ENCODE peak calls at places on chromosome 3, in nine cellular contexts. One of them, this sample, is unnamed.

GRCh38 chr3:184230081-184230602 is 757 bp downstream of the VWA5B2 start:
- DNase-seq in fibroblast of pulmonary artery: no peak
- DNase-seq in substantia nigra: no peak
- DNase-seq in epithelial cell of esophagus: no peak
- DNase-seq in stimulated activated CD4-positive, alpha-beta T cell treated with anti-CD3 and anti-CD28 coated beads, Interleukin-12 subunit alpha, Interleukin-12 subunit beta, amount 100 ng/mL, for 4 hours: no peak
- DNase-seq in GM20000: peak; percentile 82
- DNase-seq in iPS DF 19.7: no peak
- DNase-seq in activated CD4-positive, alpha-beta T cell treated with anti-CD3 and anti-CD28 coated beads, Interleukin-2, amount 50 U/mL, for 48 hours: no peak
- DNase-seq in non-pigmented ciliary epithelial cell: no peak
- DNase-seq in this sample: peak; percentile 54

GRCh38 chr3:112640864-112641751 is at the start of gene CCDC80:
- DNase-seq in fibroblast of pulmonary artery: peak; percentile 96
- DNase-seq in substantia nigra: no peak
- DNase-seq in epithelial cell of esophagus: peak; percentile 88
- DNase-seq in stimulated activated CD4-positive, alpha-beta T cell treated with anti-CD3 and anti-CD28 coated beads, Interleukin-12 subunit alpha, Interleukin-12 subunit beta, amount 100 ng/mL, for 4 hours: no peak
- DNase-seq in GM20000: no peak
- DNase-seq in iPS DF 19.7: no peak
- DNase-seq in activated CD4-positive, alpha-beta T cell treated with anti-CD3 and anti-CD28 coated beads, Interleukin-2, amount 50 U/mL, for 48 hours: no peak
- DNase-seq in non-pigmented ciliary epithelial cell: peak; percentile 70
- DNase-seq in this sample: no peak

GRCh38 chr3:195754141-195754540 is 33.4 kb downstream of the MUC20 start:
- DNase-seq in fibroblast of pulmonary artery: no peak
- DNase-seq in substantia nigra: no peak
- DNase-seq in epithelial cell of esophagus: no peak
- DNase-seq in stimulated activated CD4-positive, alpha-beta T cell treated with anti-CD3 and anti-CD28 coated beads, Interleukin-12 subunit alpha, Interleukin-12 subunit beta, amount 100 ng/mL, for 4 hours: no peak
- DNase-seq in GM20000: no peak
- DNase-seq in iPS DF 19.7: no peak
- DNase-seq in activated CD4-positive, alpha-beta T cell treated with anti-CD3 and anti-CD28 coated beads, Interleukin-2, amount 50 U/mL, for 48 hours: no peak
- DNase-seq in non-pigmented ciliary epithelial cell: no peak
- DNase-seq in this sample: no peak

GRCh38 chr3:67647390-67647878 is 7.0 kb downstream of the SUCLG2 start:
- DNase-seq in fibroblast of pulmonary artery: peak; percentile 95
- DNase-seq in substantia nigra: no peak
- DNase-seq in epithelial cell of esophagus: peak; percentile 87
- DNase-seq in stimulated activated CD4-positive, alpha-beta T cell treated with anti-CD3 and anti-CD28 coated beads, Interleukin-12 subunit alpha, Interleukin-12 subunit beta, amount 100 ng/mL, for 4 hours: no peak
- DNase-seq in GM20000: no peak
- DNase-seq in iPS DF 19.7: no peak
- DNase-seq in activated CD4-positive, alpha-beta T cell treated with anti-CD3 and anti-CD28 coated beads, Interleukin-2, amount 50 U/mL, for 48 hours: no peak
- DNase-seq in non-pigmented ciliary epithelial cell: peak; percentile 98
- DNase-seq in this sample: no peak

GRCh38 chr3:144948711-144949110 is 977.1 kb downstream of the DIPK2A start:
- DNase-seq in fibroblast of pulmonary artery: no peak
- DNase-seq in substantia nigra: no peak
- DNase-seq in epithelial cell of esophagus: no peak
- DNase-seq in stimulated activated CD4-positive, alpha-beta T cell treated with anti-CD3 and anti-CD28 coated beads, Interleukin-12 subunit alpha, Interleukin-12 subunit beta, amount 100 ng/mL, for 4 hours: no peak
- DNase-seq in GM20000: no peak
- DNase-seq in iPS DF 19.7: no peak
- DNase-seq in activated CD4-positive, alpha-beta T cell treated with anti-CD3 and anti-CD28 coated beads, Interleukin-2, amount 50 U/mL, for 48 hours: no peak
- DNase-seq in non-pigmented ciliary epithelial cell: no peak
- DNase-seq in this sample: no peak

GRCh38 chr3:63096248-63097058 is 181.7 kb upstream of the SYNPR start:
- DNase-seq in fibroblast of pulmonary artery: no peak
- DNase-seq in substantia nigra: no peak
- DNase-seq in epithelial cell of esophagus: no peak
- DNase-seq in stimulated activated CD4-positive, alpha-beta T cell treated with anti-CD3 and anti-CD28 coated beads, Interleukin-12 subunit alpha, Interleukin-12 subunit beta, amount 100 ng/mL, for 4 hours: no peak
- DNase-seq in GM20000: no peak
- DNase-seq in iPS DF 19.7: no peak
- DNase-seq in activated CD4-positive, alpha-beta T cell treated with anti-CD3 and anti-CD28 coated beads, Interleukin-2, amount 50 U/mL, for 48 hours: no peak
- DNase-seq in non-pigmented ciliary epithelial cell: no peak
- DNase-seq in this sample: no peak

GRCh38 chr3:12227833-12228232 is 61.0 kb upstream of the PPARG start:
- DNase-seq in fibroblast of pulmonary artery: peak; percentile 77
- DNase-seq in substantia nigra: no peak
- DNase-seq in epithelial cell of esophagus: no peak
- DNase-seq in stimulated activated CD4-positive, alpha-beta T cell treated with anti-CD3 and anti-CD28 coated beads, Interleukin-12 subunit alpha, Interleukin-12 subunit beta, amount 100 ng/mL, for 4 hours: no peak
- DNase-seq in GM20000: no peak
- DNase-seq in iPS DF 19.7: no peak
- DNase-seq in activated CD4-positive, alpha-beta T cell treated with anti-CD3 and anti-CD28 coated beads, Interleukin-2, amount 50 U/mL, for 48 hours: no peak
- DNase-seq in non-pigmented ciliary epithelial cell: peak; percentile 78
- DNase-seq in this sample: no peak

GRCh38 chr3:121399820-121400219 is 146.0 kb downstream of the POLQ start:
- DNase-seq in fibroblast of pulmonary artery: no peak
- DNase-seq in substantia nigra: no peak
- DNase-seq in epithelial cell of esophagus: no peak
- DNase-seq in stimulated activated CD4-positive, alpha-beta T cell treated with anti-CD3 and anti-CD28 coated beads, Interleukin-12 subunit alpha, Interleukin-12 subunit beta, amount 100 ng/mL, for 4 hours: no peak
- DNase-seq in GM20000: no peak
- DNase-seq in iPS DF 19.7: no peak
- DNase-seq in activated CD4-positive, alpha-beta T cell treated with anti-CD3 and anti-CD28 coated beads, Interleukin-2, amount 50 U/mL, for 48 hours: no peak
- DNase-seq in non-pigmented ciliary epithelial cell: no peak
- DNase-seq in this sample: no peak

GRCh38 chr3:133829310-133829707 is 23.7 kb downstream of the SRPRB start:
- DNase-seq in fibroblast of pulmonary artery: no peak
- DNase-seq in substantia nigra: no peak
- DNase-seq in epithelial cell of esophagus: no peak
- DNase-seq in stimulated activated CD4-positive, alpha-beta T cell treated with anti-CD3 and anti-CD28 coated beads, Interleukin-12 subunit alpha, Interleukin-12 subunit beta, amount 100 ng/mL, for 4 hours: no peak
- DNase-seq in GM20000: no peak
- DNase-seq in iPS DF 19.7: no peak
- DNase-seq in activated CD4-positive, alpha-beta T cell treated with anti-CD3 and anti-CD28 coated beads, Interleukin-2, amount 50 U/mL, for 48 hours: no peak
- DNase-seq in non-pigmented ciliary epithelial cell: no peak
- DNase-seq in this sample: no peak

GRCh38 chr3:52231502-52232278 is 6.2 kb upstream of the TLR9 start:
- DNase-seq in fibroblast of pulmonary artery: peak; percentile 59
- DNase-seq in substantia nigra: no peak
- DNase-seq in epithelial cell of esophagus: peak; percentile 71
- DNase-seq in stimulated activated CD4-positive, alpha-beta T cell treated with anti-CD3 and anti-CD28 coated beads, Interleukin-12 subunit alpha, Interleukin-12 subunit beta, amount 100 ng/mL, for 4 hours: peak; percentile 93
- DNase-seq in GM20000: peak; percentile 84
- DNase-seq in iPS DF 19.7: no peak
- DNase-seq in activated CD4-positive, alpha-beta T cell treated with anti-CD3 and anti-CD28 coated beads, Interleukin-2, amount 50 U/mL, for 48 hours: peak; percentile 93
- DNase-seq in non-pigmented ciliary epithelial cell: no peak
- DNase-seq in this sample: no peak

GRCh38 chr3:175940881-175941280 is 1081.7 kb downstream of the NAALADL2 start:
- DNase-seq in fibroblast of pulmonary artery: no peak
- DNase-seq in substantia nigra: no peak
- DNase-seq in epithelial cell of esophagus: peak; percentile 33
- DNase-seq in stimulated activated CD4-positive, alpha-beta T cell treated with anti-CD3 and anti-CD28 coated beads, Interleukin-12 subunit alpha, Interleukin-12 subunit beta, amount 100 ng/mL, for 4 hours: no peak
- DNase-seq in GM20000: peak; percentile 15
- DNase-seq in iPS DF 19.7: peak; percentile 88
- DNase-seq in activated CD4-positive, alpha-beta T cell treated with anti-CD3 and anti-CD28 coated beads, Interleukin-2, amount 50 U/mL, for 48 hours: no peak
- DNase-seq in non-pigmented ciliary epithelial cell: no peak
- DNase-seq in this sample: no peak

GRCh38 chr3:82643948-82644347 is 882.5 kb upstream of the GBE1 start:
- DNase-seq in fibroblast of pulmonary artery: no peak
- DNase-seq in substantia nigra: no peak
- DNase-seq in epithelial cell of esophagus: peak; percentile 13
- DNase-seq in stimulated activated CD4-positive, alpha-beta T cell treated with anti-CD3 and anti-CD28 coated beads, Interleukin-12 subunit alpha, Interleukin-12 subunit beta, amount 100 ng/mL, for 4 hours: no peak
- DNase-seq in GM20000: no peak
- DNase-seq in iPS DF 19.7: no peak
- DNase-seq in activated CD4-positive, alpha-beta T cell treated with anti-CD3 and anti-CD28 coated beads, Interleukin-2, amount 50 U/mL, for 48 hours: no peak
- DNase-seq in non-pigmented ciliary epithelial cell: no peak
- DNase-seq in this sample: no peak

GRCh38 chr3:65936908-65937638 is 101.6 kb downstream of the MAGI1 start:
- DNase-seq in fibroblast of pulmonary artery: no peak
- DNase-seq in substantia nigra: no peak
- DNase-seq in epithelial cell of esophagus: no peak
- DNase-seq in stimulated activated CD4-positive, alpha-beta T cell treated with anti-CD3 and anti-CD28 coated beads, Interleukin-12 subunit alpha, Interleukin-12 subunit beta, amount 100 ng/mL, for 4 hours: no peak
- DNase-seq in GM20000: no peak
- DNase-seq in iPS DF 19.7: no peak
- DNase-seq in activated CD4-positive, alpha-beta T cell treated with anti-CD3 and anti-CD28 coated beads, Interleukin-2, amount 50 U/mL, for 48 hours: no peak
- DNase-seq in non-pigmented ciliary epithelial cell: no peak
- DNase-seq in this sample: no peak

GRCh38 chr3:106341090-106341489 is 472.3 kb upstream of the CBLB start:
- DNase-seq in fibroblast of pulmonary artery: peak; percentile 56
- DNase-seq in substantia nigra: no peak
- DNase-seq in epithelial cell of esophagus: no peak
- DNase-seq in stimulated activated CD4-positive, alpha-beta T cell treated with anti-CD3 and anti-CD28 coated beads, Interleukin-12 subunit alpha, Interleukin-12 subunit beta, amount 100 ng/mL, for 4 hours: no peak
- DNase-seq in GM20000: no peak
- DNase-seq in iPS DF 19.7: no peak
- DNase-seq in activated CD4-positive, alpha-beta T cell treated with anti-CD3 and anti-CD28 coated beads, Interleukin-2, amount 50 U/mL, for 48 hours: no peak
- DNase-seq in non-pigmented ciliary epithelial cell: no peak
- DNase-seq in this sample: no peak

GRCh38 chr3:138367912-138368311 is 19.5 kb downstream of the MRAS start:
- DNase-seq in fibroblast of pulmonary artery: peak; percentile 26
- DNase-seq in substantia nigra: peak; percentile 60
- DNase-seq in epithelial cell of esophagus: no peak
- DNase-seq in stimulated activated CD4-positive, alpha-beta T cell treated with anti-CD3 and anti-CD28 coated beads, Interleukin-12 subunit alpha, Interleukin-12 subunit beta, amount 100 ng/mL, for 4 hours: no peak
- DNase-seq in GM20000: no peak
- DNase-seq in iPS DF 19.7: no peak
- DNase-seq in activated CD4-positive, alpha-beta T cell treated with anti-CD3 and anti-CD28 coated beads, Interleukin-2, amount 50 U/mL, for 48 hours: no peak
- DNase-seq in non-pigmented ciliary epithelial cell: no peak
- DNase-seq in this sample: no peak

GRCh38 chr3:49134471-49135265 is 1.8 kb upstream of the LAMB2 start:
- DNase-seq in fibroblast of pulmonary artery: no peak
- DNase-seq in substantia nigra: no peak
- DNase-seq in epithelial cell of esophagus: no peak
- DNase-seq in stimulated activated CD4-positive, alpha-beta T cell treated with anti-CD3 and anti-CD28 coated beads, Interleukin-12 subunit alpha, Interleukin-12 subunit beta, amount 100 ng/mL, for 4 hours: no peak
- DNase-seq in GM20000: no peak
- DNase-seq in iPS DF 19.7: no peak
- DNase-seq in activated CD4-positive, alpha-beta T cell treated with anti-CD3 and anti-CD28 coated beads, Interleukin-2, amount 50 U/mL, for 48 hours: no peak
- DNase-seq in non-pigmented ciliary epithelial cell: no peak
- DNase-seq in this sample: no peak

GRCh38 chr3:4953119-4953518 is 26.1 kb upstream of the BHLHE40 start:
- DNase-seq in fibroblast of pulmonary artery: no peak
- DNase-seq in substantia nigra: no peak
- DNase-seq in epithelial cell of esophagus: no peak
- DNase-seq in stimulated activated CD4-positive, alpha-beta T cell treated with anti-CD3 and anti-CD28 coated beads, Interleukin-12 subunit alpha, Interleukin-12 subunit beta, amount 100 ng/mL, for 4 hours: no peak
- DNase-seq in GM20000: no peak
- DNase-seq in iPS DF 19.7: no peak
- DNase-seq in activated CD4-positive, alpha-beta T cell treated with anti-CD3 and anti-CD28 coated beads, Interleukin-2, amount 50 U/mL, for 48 hours: no peak
- DNase-seq in non-pigmented ciliary epithelial cell: no peak
- DNase-seq in this sample: no peak

GRCh38 chr3:177553586-177553985 is 356.3 kb upstream of the TBL1XR1 start:
- DNase-seq in fibroblast of pulmonary artery: no peak
- DNase-seq in substantia nigra: peak; percentile 56
- DNase-seq in epithelial cell of esophagus: no peak
- DNase-seq in stimulated activated CD4-positive, alpha-beta T cell treated with anti-CD3 and anti-CD28 coated beads, Interleukin-12 subunit alpha, Interleukin-12 subunit beta, amount 100 ng/mL, for 4 hours: no peak
- DNase-seq in GM20000: no peak
- DNase-seq in iPS DF 19.7: no peak
- DNase-seq in activated CD4-positive, alpha-beta T cell treated with anti-CD3 and anti-CD28 coated beads, Interleukin-2, amount 50 U/mL, for 48 hours: no peak
- DNase-seq in non-pigmented ciliary epithelial cell: no peak
- DNase-seq in this sample: no peak

GRCh38 chr3:54139630-54140029 is 17.3 kb downstream of the CACNA2D3 start:
- DNase-seq in fibroblast of pulmonary artery: no peak
- DNase-seq in substantia nigra: no peak
- DNase-seq in epithelial cell of esophagus: no peak
- DNase-seq in stimulated activated CD4-positive, alpha-beta T cell treated with anti-CD3 and anti-CD28 coated beads, Interleukin-12 subunit alpha, Interleukin-12 subunit beta, amount 100 ng/mL, for 4 hours: no peak
- DNase-seq in GM20000: no peak
- DNase-seq in iPS DF 19.7: no peak
- DNase-seq in activated CD4-positive, alpha-beta T cell treated with anti-CD3 and anti-CD28 coated beads, Interleukin-2, amount 50 U/mL, for 48 hours: no peak
- DNase-seq in non-pigmented ciliary epithelial cell: no peak
- DNase-seq in this sample: no peak

GRCh38 chr3:178948546-178948945 is 123.1 kb downstream of the ZMAT3 start:
- DNase-seq in fibroblast of pulmonary artery: no peak
- DNase-seq in substantia nigra: no peak
- DNase-seq in epithelial cell of esophagus: peak; percentile 65
- DNase-seq in stimulated activated CD4-positive, alpha-beta T cell treated with anti-CD3 and anti-CD28 coated beads, Interleukin-12 subunit alpha, Interleukin-12 subunit beta, amount 100 ng/mL, for 4 hours: no peak
- DNase-seq in GM20000: no peak
- DNase-seq in iPS DF 19.7: no peak
- DNase-seq in activated CD4-positive, alpha-beta T cell treated with anti-CD3 and anti-CD28 coated beads, Interleukin-2, amount 50 U/mL, for 48 hours: no peak
- DNase-seq in non-pigmented ciliary epithelial cell: no peak
- DNase-seq in this sample: no peak

GRCh38 chr3:58350627-58351013 is 17.9 kb downstream of the PXK start:
- DNase-seq in fibroblast of pulmonary artery: peak; percentile 46
- DNase-seq in substantia nigra: no peak
- DNase-seq in epithelial cell of esophagus: no peak
- DNase-seq in stimulated activated CD4-positive, alpha-beta T cell treated with anti-CD3 and anti-CD28 coated beads, Interleukin-12 subunit alpha, Interleukin-12 subunit beta, amount 100 ng/mL, for 4 hours: no peak
- DNase-seq in GM20000: no peak
- DNase-seq in iPS DF 19.7: no peak
- DNase-seq in activated CD4-positive, alpha-beta T cell treated with anti-CD3 and anti-CD28 coated beads, Interleukin-2, amount 50 U/mL, for 48 hours: no peak
- DNase-seq in non-pigmented ciliary epithelial cell: no peak
- DNase-seq in this sample: no peak